ENCODE peak calls at places on chromosomes 5 and 9, in eight cellular contexts. W is astrocyte, T is K562, G is NT2/D1, Y is SK-N-SH, N is hepatocyte, M is mesenchymal stem cell, A is stomach. R is an unnamed sample. For H3K9me3, H3K27me3 and H3K4me1, the result is how much of the 10 kb centered on the place peaks cover.

GRCh38 chr5:124590686-124591085 is 155.8 kb downstream of the ZNF608 start:
- DNase-seq in T (no peak), N (no peak), W (no peak), A (no peak), M (no peak), Y (no peak), G (no peak), R (no peak)

GRCh38 chr9:26034776-26035175 is 356.5 kb upstream of the TUSC1 start:
- DNase-seq in Y (no peak), M (peak), T (no peak), W (no peak), A (no peak), G (no peak), N (no peak), R (no peak)

GRCh38 chr9:19466268-19466639 is 57.4 kb downstream of the ACER2 start:
- DNase-seq in M (no peak), W (no peak), G (no peak), Y (no peak), N (no peak), A (no peak), T (no peak), R (no peak)

GRCh38 chr5:175261098-175261497 is 182.9 kb downstream of the DRD1 start:
- DNase-seq in N (no peak), A (no peak), T (no peak), G (no peak), W (no peak), Y (no peak), M (no peak), R (no peak)

GRCh38 chr9:81028504-81028903 is 660.8 kb downstream of the TLE1 start:
- DNase-seq in N (no peak), A (no peak), Y (no peak), M (peak), W (peak), T (no peak), G (no peak), R (no peak)

GRCh38 chr5:33470544-33470943 is 29.8 kb downstream of the TARS1 start:
- DNase-seq in T (peak), N (peak), M (peak), G (no peak), A (no peak), Y (peak), W (peak), R (peak)

GRCh38 chr9:113626735-113627495 is 163.4 kb downstream of the RGS3 start:
- DNase-seq in W (no peak), Y (no peak), M (no peak), T (no peak), N (no peak), A (no peak), G (no peak), R (no peak)

GRCh38 chr9:124124729-124125589 is 113.4 kb downstream of the LHX2 start:
- DNase-seq in G (no peak), Y (no peak), T (no peak), A (no peak), M (no peak), W (no peak), N (no peak), R (no peak)

GRCh38 chr9:20351715-20352114 is 270.6 kb downstream of the MLLT3 start:
- DNase-seq in T (no peak), Y (peak), G (no peak), A (no peak), M (no peak), W (no peak), N (no peak), R (no peak)

GRCh38 chr9:121399883-121400607 is 30.0 kb upstream of the STOM start:
- DNase-seq in Y (peak), G (peak), M (peak), T (peak), N (peak), W (peak), A (no peak), R (no peak)

DNA sequence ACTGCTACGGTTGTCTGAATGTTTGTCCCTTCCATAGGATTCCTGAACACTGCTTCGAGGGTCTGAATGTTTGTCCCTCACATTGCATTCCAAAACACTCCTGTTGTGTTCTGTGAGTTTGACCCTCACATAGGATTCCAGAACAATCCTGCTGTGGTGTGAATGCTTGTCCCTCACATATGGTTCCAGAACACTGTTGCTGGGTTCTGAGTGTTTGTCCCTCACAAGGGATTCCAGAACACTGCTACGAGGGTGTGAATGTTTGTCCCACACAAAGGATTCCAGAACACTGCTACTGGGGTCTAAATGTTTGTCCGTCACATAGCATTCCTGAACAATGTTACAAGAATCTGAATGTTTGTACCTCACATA is 201.2 kb downstream of the FOXD4L6 start:
- DNase-seq in G (no peak), W (no peak), A (no peak), Y (no peak), T (no peak), M (no peak), N (no peak), R (no peak)
- H3K9me3 ChIP-seq in G (under half), W (under half), A (half or more), Y (under half), T (under half), M (half or more), N (half or more), R (under half)

GRCh38 chr5:88438006-88438405 is 169.4 kb upstream of the TMEM161B start:
- DNase-seq in T (no peak), W (peak), N (no peak), M (no peak), G (no peak), A (no peak), Y (no peak), R (no peak)
- H3K27me3 ChIP-seq in T (under half), W (under half), N (under half), M (under half), G (under half), A (under half), Y (under half), R (under half)

GRCh38 chr9:128558431-128559310 is 6.3 kb downstream of the SPTAN1 start:
- DNase-seq in W (peak), Y (peak), G (no peak), M (peak), A (peak), N (peak), T (peak), R (peak)
- H3K4me1 ChIP-seq in W (under half), Y (under half), G (under half), M (under half), A (half or more), N (half or more), T (under half), R (half or more)

GRCh38 chr5:164962302-164962961 is 1457.0 kb downstream of the MAT2B start:
- DNase-seq in N (no peak), A (no peak), Y (no peak), G (no peak), T (no peak), M (peak), W (peak), R (no peak)
- H3K9me3 ChIP-seq in N (under half), A (under half), Y (under half), G (under half), T (under half), M (under half), W (under half), R (under half)

GRCh38 chr9:133605856-133606721 is 3.1 kb downstream of the FAM163B start:
- DNase-seq in T (no peak), W (no peak), M (no peak), Y (no peak), A (no peak), G (no peak), N (no peak), R (no peak)
- H3K27me3 ChIP-seq in T (under half), W (under half), M (half or more), Y (under half), A (half or more), G (under half), N (under half), R (under half)

DNA sequence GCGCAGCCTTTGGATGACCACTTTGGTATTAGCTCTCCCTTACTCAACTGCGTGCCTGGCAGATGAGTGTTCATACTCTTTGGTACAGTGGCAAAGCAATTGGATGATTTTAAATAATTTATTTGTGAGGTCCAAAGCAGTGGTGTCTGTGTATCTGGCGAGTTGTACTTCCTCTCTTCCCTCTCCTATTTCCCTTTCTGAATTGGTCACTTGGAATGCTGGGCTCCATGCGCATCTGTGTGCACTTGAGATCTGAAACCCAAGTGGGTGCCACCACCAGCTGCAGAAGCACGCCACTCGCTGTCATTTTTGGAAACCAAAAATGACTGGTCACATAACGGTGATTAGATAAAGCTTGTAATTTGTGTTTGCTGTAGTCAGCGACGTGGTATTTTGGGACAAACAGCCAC is 386.0 kb upstream of the KLF4 start:
- DNase-seq in G (no peak), N (no peak), Y (no peak), T (no peak), A (no peak), W (no peak), M (no peak), R (no peak)
- H3K4me1 ChIP-seq in G (under half), N (under half), Y (under half), T (under half), A (under half), W (under half), M (under half), R (under half)

GRCh38 chr5:179889885-179890284 is 17.8 kb downstream of the TBC1D9B start:
- DNase-seq in M (no peak), G (no peak), W (no peak), A (no peak), Y (no peak), N (no peak), T (no peak), R (no peak)
- H3K9me3 ChIP-seq in M (under half), G (under half), W (under half), A (under half), Y (under half), N (under half), T (under half), R (under half)

DNA sequence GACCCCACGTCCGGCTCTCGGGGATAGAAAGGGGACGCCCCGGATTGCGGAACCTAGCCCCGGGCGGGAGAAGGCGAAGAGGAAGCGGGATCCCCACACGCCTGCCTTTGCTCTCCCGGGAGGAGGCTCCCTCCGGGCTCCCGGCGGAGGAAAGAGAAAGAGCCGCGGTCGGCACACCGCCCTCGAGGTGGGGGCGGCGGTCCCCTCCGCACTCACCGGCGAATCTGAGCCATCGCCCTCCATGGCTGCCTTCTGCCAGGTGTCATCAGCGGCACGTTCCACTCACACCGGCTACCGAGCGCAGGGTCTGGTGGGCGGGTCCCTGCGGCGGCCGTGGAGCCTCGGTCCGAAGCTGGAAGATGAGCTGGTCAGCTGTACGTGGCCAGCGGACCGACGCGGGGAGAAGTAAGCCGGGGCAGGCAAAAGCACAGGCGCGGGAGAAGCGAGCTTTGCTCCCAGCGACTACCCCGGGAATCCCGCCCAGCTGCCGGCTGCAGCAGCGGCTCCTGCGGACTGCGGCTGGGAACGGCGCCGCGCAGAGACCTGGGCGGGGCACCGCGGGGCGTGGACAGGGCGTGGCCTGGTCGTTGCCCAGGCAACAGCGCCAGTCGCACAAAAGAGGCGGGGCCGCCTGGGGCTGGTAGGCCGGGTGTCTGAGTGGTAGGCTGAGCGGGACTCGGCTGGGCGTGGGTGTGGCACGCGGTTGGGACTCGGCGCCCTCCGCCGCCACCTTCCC is at the start of gene TRIM36:
- DNase-seq in T (peak), N (peak), W (peak), M (peak), A (peak), G (peak), Y (peak), R (peak)
- H3K27me3 ChIP-seq in T (under half), N (half or more), W (under half), M (under half), A (under half), G (under half), Y (half or more), R (under half)

DNA sequence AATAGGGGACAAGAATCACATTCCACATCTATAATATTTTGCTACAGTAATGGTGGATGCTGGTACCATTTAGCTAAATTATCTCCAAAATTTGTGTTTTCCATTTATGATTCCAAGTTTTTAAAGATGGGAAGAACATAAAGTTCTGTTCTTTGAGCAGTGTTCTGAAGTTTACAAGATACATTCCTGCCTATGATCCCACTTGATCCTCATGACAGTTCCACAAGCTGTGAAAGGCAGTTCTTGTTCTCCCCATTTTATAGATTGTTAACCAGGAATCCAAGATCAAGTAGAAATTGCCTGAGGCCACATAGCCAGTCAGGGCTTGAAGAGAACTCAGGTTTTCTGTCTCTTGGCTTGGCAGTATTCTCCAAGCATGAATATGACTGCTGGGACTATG is 257.3 kb downstream of the NR3C1 start:
- DNase-seq in G (no peak), A (no peak), Y (no peak), M (no peak), N (no peak), W (no peak), T (no peak), R (no peak)
- H3K4me1 ChIP-seq in G (under half), A (half or more), Y (under half), M (under half), N (under half), W (under half), T (under half), R (under half)

R was measured in HAP-1.